ENCODE peak calls at places on chromosomes 12 and 14, in five cellular contexts. A is GM23248, I is MM.1S, G is PC-9, J is HCT116. C is an unnamed sample.

GRCh38 chr14:75876526-75876925 is 105.3 kb downstream of the TGFB3 start:
- DNase-seq in A (no peak), I (no peak), G (no peak), J (no peak), C (peak; percentile 53)

GRCh38 chr12:599756-600155 is 63.5 kb downstream of the NINJ2 start:
- DNase-seq in A (no peak), I (no peak), G (no peak), J (no peak), C (no peak)

GRCh38 chr14:75340921-75341320 is 62.3 kb downstream of the FOS start:
- DNase-seq in A (no peak), I (no peak), G (no peak), J (no peak), C (no peak)

GRCh38 chr12:124295431-124296058 is 652 bp downstream of the RFLNA start:
- DNase-seq in A (no peak), I (no peak), G (no peak), J (no peak), C (no peak)

GRCh38 chr14:90398315-90398811 is 1.5 kb downstream of the CALM1 start:
- DNase-seq in A (peak; percentile 64), I (peak; percentile 34), G (peak; percentile 12), J (no peak), C (no peak)

GRCh38 chr12:130519-130918 is 64.0 kb downstream of the IQSEC3 start:
- DNase-seq in A (no peak), I (no peak), G (no peak), J (no peak), C (no peak)

GRCh38 chr14:69268763-69269162 is 8.8 kb downstream of the GALNT16 start:
- DNase-seq in A (peak; percentile 87), I (no peak), G (no peak), J (no peak), C (no peak)

GRCh38 chr14:75518625-75519024 is 3.6 kb upstream of the BATF start:
- DNase-seq in A (peak; percentile 20), I (peak; percentile 21), G (no peak), J (peak; percentile 12), C (peak; percentile 27)

GRCh38 chr12:122189626-122190475 is 6.9 kb downstream of the LRRC43 start:
- DNase-seq in A (no peak), I (no peak), G (no peak), J (no peak), C (no peak)

GRCh38 chr12:4796218-4796617 is 76.0 kb downstream of the GALNT8 start:
- DNase-seq in A (no peak), I (no peak), G (no peak), J (no peak), C (no peak)

GRCh38 chr14:33800735-33801163 is 150.1 kb downstream of the EGLN3 start:
- DNase-seq in A (no peak), I (no peak), G (no peak), J (no peak), C (no peak)

GRCh38 chr12:82714427-82714826 is 27.7 kb downstream of the TMTC2 start:
- DNase-seq in A (no peak), I (no peak), G (no peak), J (no peak), C (no peak)

GRCh38 chr12:94795520-94795919 is 145.2 kb upstream of the TMCC3 start:
- DNase-seq in A (peak; percentile 63), I (no peak), G (peak; percentile 29), J (peak; percentile 63), C (peak; percentile 61)

GRCh38 chr12:132617822-132618682 is 524 bp upstream of the P2RX2 start:
- DNase-seq in A (no peak), I (no peak), G (no peak), J (no peak), C (no peak)

GRCh38 chr14:21680072-21680471 is 6.5 kb upstream of the OR4E1 start:
- DNase-seq in A (peak; percentile 13), I (no peak), G (no peak), J (no peak), C (peak; percentile 9)

GRCh38 chr14:65784574-65784973 is 372.0 kb downstream of the FUT8 start:
- DNase-seq in A (no peak), I (no peak), G (no peak), J (no peak), C (no peak)

GRCh38 chr12:67052981-67053380 is 216.2 kb upstream of the CAND1 start:
- DNase-seq in A (no peak), I (no peak), G (no peak), J (no peak), C (peak; percentile 64)

GRCh38 chr12:46724020-46724419 is 101.8 kb downstream of the SLC38A4 start:
- DNase-seq in A (no peak), I (no peak), G (no peak), J (no peak), C (no peak)

GRCh38 chr14:97970222-97970621 is 1173.0 kb downstream of the VRK1 start:
- DNase-seq in A (no peak), I (no peak), G (no peak), J (no peak), C (no peak)

GRCh38 chr12:106584104-106585064 is 1.6 kb downstream of the RFX4 start:
- DNase-seq in A (no peak), I (no peak), G (no peak), J (no peak), C (no peak)

GRCh38 chr14:25537846-25538455 is 488.0 kb upstream of the STXBP6 start:
- DNase-seq in A (peak; percentile 3), I (peak; percentile 40), G (peak; percentile 25), J (no peak), C (no peak)

GRCh38 chr12:130127909-130128763 is 34.1 kb upstream of the FZD10 start:
- DNase-seq in A (peak; percentile 59), I (no peak), G (no peak), J (no peak), C (no peak)

GRCh38 chr12:20415641-20416040 is 47.3 kb downstream of the PDE3A start:
- DNase-seq in A (no peak), I (no peak), G (no peak), J (no peak), C (no peak)

GRCh38 chr12:46492471-46493351 is 120.1 kb upstream of the SLC38A2 start:
- DNase-seq in A (peak; percentile 69), I (no peak), G (peak; percentile 25), J (peak; percentile 85), C (peak; percentile 92)

GRCh38 chr14:36517242-36518030 is 2.6 kb downstream of the NKX2-1 start:
- DNase-seq in A (no peak), I (no peak), G (no peak), J (no peak), C (no peak)

GRCh38 chr12:41073633-41074576 is 114.2 kb upstream of the PDZRN4 start:
- DNase-seq in A (no peak), I (peak; percentile 8), G (no peak), J (no peak), C (no peak)

GRCh38 chr12:112518336-112518735 is 99.6 kb downstream of the PTPN11 start:
- DNase-seq in A (no peak), I (no peak), G (no peak), J (no peak), C (no peak)

GRCh38 chr14:73008501-73008900 is 18.4 kb downstream of the ZFYVE1 start:
- DNase-seq in A (peak; percentile 49), I (no peak), G (no peak), J (no peak), C (peak; percentile 81)

GRCh38 chr12:123354600-123354999 is 10.0 kb downstream of the SBNO1 start:
- DNase-seq in A (no peak), I (no peak), G (no peak), J (no peak), C (peak; percentile 32)

GRCh38 chr14:72598328-72598727 is 295.6 kb downstream of the DPF3 start:
- DNase-seq in A (no peak), I (no peak), G (no peak), J (no peak), C (no peak)

GRCh38 chr14:74595006-74595735 is 16.9 kb downstream of the LTBP2 start:
- DNase-seq in A (peak; percentile 77), I (no peak), G (no peak), J (no peak), C (peak; percentile 85)

GRCh38 chr12:45343269-45344051 is 127.6 kb downstream of the ANO6 start:
- DNase-seq in A (peak; percentile 77), I (no peak), G (peak; percentile 17), J (no peak), C (peak; percentile 56)

DNA sequence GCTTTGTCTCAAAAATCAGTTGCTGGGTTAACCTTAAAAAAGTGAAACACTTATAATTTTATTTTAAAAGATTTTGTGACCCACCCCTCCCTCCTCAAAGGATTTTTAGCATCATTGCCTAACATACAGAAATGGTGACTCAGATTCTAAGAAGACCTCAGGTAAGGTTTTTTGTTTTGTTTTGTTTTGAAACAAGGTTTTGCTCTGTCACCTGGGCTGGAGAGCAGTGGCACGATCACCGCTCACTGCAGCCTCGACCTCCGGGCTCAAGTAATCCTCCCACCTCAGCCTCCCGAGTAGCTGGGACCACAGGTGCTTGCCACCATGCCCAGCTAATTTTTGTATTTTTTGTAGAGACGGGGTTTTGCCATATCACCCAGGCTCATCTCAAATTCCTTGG is 74.1 kb downstream of the GNS start:
- DNase-seq in A (no peak), I (no peak), G (no peak), J (no peak), C (no peak)
- H3K4me2 ChIP-seq in A (no peak overlapping the region), I (no peak overlapping the region), G (no peak overlapping the region), J (no peak overlapping the region), C (no peak overlapping the region)

DNA sequence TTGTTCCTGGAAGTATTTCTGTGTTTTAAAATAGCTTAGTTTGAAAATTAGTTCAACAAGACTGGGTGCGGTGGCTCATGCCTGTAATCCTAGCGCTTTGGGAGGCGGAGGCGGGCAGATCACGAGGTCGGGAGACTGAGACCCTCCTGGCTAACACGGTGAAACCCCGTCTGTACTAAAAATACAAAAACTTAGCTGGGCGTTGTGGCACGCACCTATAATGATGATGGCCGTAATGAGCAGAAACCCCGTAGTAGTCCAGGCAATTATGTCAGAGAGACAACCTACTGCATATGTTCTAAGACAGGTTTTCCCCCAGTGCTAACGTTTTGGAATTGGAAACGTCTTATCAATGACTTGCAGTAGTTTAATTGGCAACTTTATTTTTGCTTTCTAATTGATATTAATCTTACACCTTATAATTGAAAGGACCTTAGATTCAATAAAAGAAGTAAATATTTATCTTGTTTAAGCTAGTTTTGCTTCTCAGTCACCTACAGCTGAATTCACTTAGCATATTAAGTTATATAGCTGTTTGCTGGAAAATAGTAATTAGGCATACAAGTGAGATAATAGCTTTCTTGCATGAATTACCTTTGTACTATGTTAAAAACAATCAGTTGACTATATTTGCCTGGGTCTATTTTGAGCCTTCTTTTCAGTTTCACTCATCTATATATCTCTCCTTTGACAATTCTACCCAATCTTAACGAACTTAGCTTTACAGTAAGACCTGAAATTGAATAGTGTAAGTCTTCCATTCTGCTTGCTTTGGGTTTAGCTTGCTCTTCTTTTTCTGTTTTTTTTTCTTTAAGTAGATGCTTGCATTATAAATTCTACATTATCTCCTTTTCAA is 15.6 kb downstream of the CLECL1 start:
- DNase-seq in A (no peak), I (peak; percentile 52), G (no peak), J (no peak), C (no peak)
- H3K4me2 ChIP-seq in A (no peak overlapping the region), I (peak overlapping the region; percentile 55), G (no peak overlapping the region), J (no peak overlapping the region), C (no peak overlapping the region)

DNA sequence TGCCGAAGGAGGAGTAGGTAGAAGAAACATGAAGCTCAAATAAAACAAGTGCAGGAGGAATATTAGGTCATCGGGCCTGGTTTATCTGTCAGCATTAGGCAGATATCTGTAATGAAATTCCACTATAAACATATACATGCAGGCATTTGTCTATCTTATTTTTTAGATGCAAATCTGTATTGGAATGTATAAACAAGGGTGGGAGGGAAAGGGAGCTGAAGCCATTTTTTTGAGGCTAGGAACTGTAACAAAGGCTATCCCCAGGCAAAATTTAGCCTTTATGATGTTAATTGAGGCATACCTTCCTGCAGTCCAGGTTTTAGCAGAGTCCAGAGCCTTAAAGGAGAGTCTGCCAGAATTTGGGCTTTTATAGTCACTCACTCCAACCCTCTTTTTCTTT is 72.5 kb downstream of the PHLDA1 start:
- DNase-seq in A (no peak), I (no peak), G (no peak), J (no peak), C (no peak)
- H3K4me2 ChIP-seq in A (no peak overlapping the region), I (peak overlapping the region; percentile 86), G (peak overlapping the region; percentile 58), J (peak overlapping the region; percentile 69), C (no peak overlapping the region)

GRCh38 chr14:102063092-102063807 is 23.6 kb downstream of the HSP90AA1 start:
- DNase-seq in A (peak; percentile 93), I (peak; percentile 67), G (peak; percentile 95), J (peak; percentile 91), C (peak; percentile 89)
- H3K4me2 ChIP-seq in A (no peak overlapping the region), I (no peak overlapping the region), G (peak overlapping the region; percentile 88), J (peak overlapping the region; percentile 75), C (no peak overlapping the region)

C was measured in fibroblast of lung.